ENCODE peak calls at places on chromosomes 13 and 19, in ten cellular contexts. R, Q, P, W, V, C, O, E, X and N are unnamed samples.

GRCh38 chr19:604355-604754 is 14.7 kb downstream of the HCN2 start:
- DNase-seq in R (no peak), Q (no peak), P (no peak), W (no peak), V (no peak), C (no peak), O (no peak), E (no peak), X (no peak), N (no peak)

GRCh38 chr19:16078759-16079707 is 2.7 kb downstream of the TPM4 start:
- DNase-seq in R (peak; percentile 66), Q (peak; percentile 93), P (peak; percentile 56), W (peak; percentile 67), V (peak; percentile 98), C (peak; percentile 58), O (peak; percentile 73), E (peak; percentile 60), X (peak; percentile 82), N (peak; percentile 92)

GRCh38 chr13:99378985-99379734 is 72.0 kb upstream of the GPR183 start:
- DNase-seq in R (no peak), Q (peak; percentile 5), P (no peak), W (no peak), V (no peak), C (no peak), O (no peak), E (no peak), X (no peak), N (no peak)

GRCh38 chr19:48258350-48258749 is 2.6 kb upstream of the CARD8 start:
- DNase-seq in R (no peak), Q (no peak), P (no peak), W (no peak), V (no peak), C (no peak), O (no peak), E (no peak), X (no peak), N (no peak)

GRCh38 chr13:20492641-20493040 is 33.0 kb downstream of the CRYL1 start:
- DNase-seq in R (no peak), Q (peak; percentile 46), P (no peak), W (peak; percentile 27), V (no peak), C (no peak), O (no peak), E (no peak), X (no peak), N (no peak)

GRCh38 chr13:25455146-25455545 is 83.4 kb downstream of the ATP8A2 start:
- DNase-seq in R (no peak), Q (peak; percentile 59), P (peak; percentile 40), W (no peak), V (no peak), C (no peak), O (no peak), E (no peak), X (no peak), N (peak; percentile 27)

GRCh38 chr19:49097453-49098288 is 12.4 kb downstream of the SNRNP70 start:
- DNase-seq in R (peak; percentile 68), Q (peak; percentile 89), P (peak; percentile 68), W (peak; percentile 50), V (peak; percentile 66), C (peak; percentile 73), O (peak; percentile 84), E (no peak), X (peak; percentile 59), N (peak; percentile 69)

GRCh38 chr13:104015646-104016396 is 949.6 kb upstream of the SLC10A2 start:
- DNase-seq in R (no peak), Q (no peak), P (no peak), W (no peak), V (no peak), C (no peak), O (no peak), E (no peak), X (no peak), N (no peak)

GRCh38 chr19:51326216-51327065 is 15.0 kb downstream of the IGLON5 start:
- DNase-seq in R (no peak), Q (no peak), P (no peak), W (no peak), V (no peak), C (no peak), O (no peak), E (peak; percentile 61), X (no peak), N (no peak)

GRCh38 chr13:36891752-36892151 is 28.3 kb downstream of the SMAD9 start:
- DNase-seq in R (no peak), Q (no peak), P (no peak), W (no peak), V (peak; percentile 90), C (no peak), O (no peak), E (no peak), X (no peak), N (no peak)

GRCh38 chr13:99320693-99321481 is 13.7 kb upstream of the GPR183 start:
- DNase-seq in R (no peak), Q (no peak), P (no peak), W (peak; percentile 68), V (peak; percentile 88), C (no peak), O (no peak), E (no peak), X (no peak), N (no peak)

GRCh38 chr13:78254113-78254512 is 335.5 kb upstream of the EDNRB start:
- DNase-seq in R (no peak), Q (no peak), P (no peak), W (no peak), V (no peak), C (no peak), O (no peak), E (no peak), X (no peak), N (no peak)

GRCh38 chr19:4713384-4713951 is 10.2 kb downstream of the DPP9 start:
- DNase-seq in R (no peak), Q (peak; percentile 82), P (peak; percentile 61), W (peak; percentile 94), V (peak; percentile 95), C (peak; percentile 68), O (peak; percentile 98), E (peak; percentile 76), X (no peak), N (peak; percentile 94)

GRCh38 chr13:33514362-33514761 is 228.8 kb upstream of the STARD13 start:
- DNase-seq in R (no peak), Q (no peak), P (no peak), W (no peak), V (no peak), C (no peak), O (no peak), E (no peak), X (no peak), N (no peak)

GRCh38 chr13:27018230-27018875 is 153.3 kb downstream of the USP12 start:
- DNase-seq in R (no peak), Q (peak; percentile 17), P (no peak), W (no peak), V (no peak), C (no peak), O (no peak), E (no peak), X (no peak), N (no peak)

DNA sequence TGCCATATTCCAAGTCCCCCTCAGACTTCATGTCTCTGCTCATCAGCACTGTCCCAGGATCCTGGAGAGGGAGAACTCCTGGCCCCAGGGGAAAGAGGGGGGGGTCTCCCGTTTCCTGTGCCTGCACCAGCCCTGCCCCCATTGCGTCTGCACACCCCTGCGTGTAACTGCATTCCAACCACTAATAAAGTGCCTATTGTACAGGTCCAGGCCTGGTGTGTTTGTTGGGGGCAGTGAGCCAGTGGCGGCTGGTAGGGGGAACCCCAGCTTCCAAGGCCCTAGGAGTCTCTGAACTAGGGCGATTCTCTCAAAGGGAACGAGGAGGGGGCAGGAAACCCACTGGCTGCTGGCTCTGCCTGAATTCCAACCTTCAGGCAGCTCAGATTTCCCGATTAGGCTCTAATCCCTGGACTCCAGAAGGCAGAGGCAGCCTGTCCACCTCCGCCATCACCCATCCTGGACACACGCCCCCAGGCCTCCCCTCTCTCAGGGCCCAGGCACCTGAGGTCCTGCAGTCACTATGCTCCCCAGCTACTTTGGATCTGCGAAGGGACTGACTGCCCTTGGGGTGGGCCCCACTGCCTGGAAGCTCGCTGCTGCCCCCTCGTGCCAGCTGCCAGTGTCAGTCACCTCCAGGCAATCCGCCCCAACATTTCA is 9.7 kb upstream of the ILF3 start:
- DNase-seq in R (peak; percentile 88), Q (peak; percentile 91), P (peak; percentile 85), W (peak; percentile 35), V (peak; percentile 68), C (peak; percentile 89), O (peak; percentile 93), E (peak; percentile 93), X (peak; percentile 82), N (no peak)
- TF ChIP-seq CTCF in R (peak; percentile 89), Q (peak; percentile 92), P (peak; percentile 99), W (peak; percentile 83), V (peak; percentile 86), C (peak; percentile 99), O (peak; percentile 89), E (peak; percentile 84), X (peak; percentile 95), N (peak; percentile 88)

GRCh38 chr19:45402469-45403070 is 2.3 kb downstream of the PPP1R13L start:
- DNase-seq in R (peak; percentile 69), Q (no peak), P (peak; percentile 48), W (no peak), V (peak; percentile 44), C (peak; percentile 77), O (peak; percentile 60), E (peak; percentile 79), X (peak; percentile 20), N (no peak)
- TF ChIP-seq CTCF in R (peak; percentile 58), Q (peak; percentile 10), P (no peak), W (peak; percentile 82), V (peak; percentile 44), C (no peak), O (peak; percentile 34), E (peak; percentile 53), X (peak; percentile 32), N (no peak)

GRCh38 chr13:70310720-70311119 is 202.5 kb upstream of the KLHL1 start:
- DNase-seq in R (no peak), Q (no peak), P (no peak), W (peak; percentile 26), V (no peak), C (no peak), O (no peak), E (no peak), X (no peak), N (peak; percentile 53)
- TF ChIP-seq CTCF in R (no peak), Q (no peak), P (no peak), W (peak; percentile 38), V (no peak), C (peak; percentile 45), O (no peak), E (peak; percentile 6), X (peak; percentile 30), N (peak; percentile 34)

DNA sequence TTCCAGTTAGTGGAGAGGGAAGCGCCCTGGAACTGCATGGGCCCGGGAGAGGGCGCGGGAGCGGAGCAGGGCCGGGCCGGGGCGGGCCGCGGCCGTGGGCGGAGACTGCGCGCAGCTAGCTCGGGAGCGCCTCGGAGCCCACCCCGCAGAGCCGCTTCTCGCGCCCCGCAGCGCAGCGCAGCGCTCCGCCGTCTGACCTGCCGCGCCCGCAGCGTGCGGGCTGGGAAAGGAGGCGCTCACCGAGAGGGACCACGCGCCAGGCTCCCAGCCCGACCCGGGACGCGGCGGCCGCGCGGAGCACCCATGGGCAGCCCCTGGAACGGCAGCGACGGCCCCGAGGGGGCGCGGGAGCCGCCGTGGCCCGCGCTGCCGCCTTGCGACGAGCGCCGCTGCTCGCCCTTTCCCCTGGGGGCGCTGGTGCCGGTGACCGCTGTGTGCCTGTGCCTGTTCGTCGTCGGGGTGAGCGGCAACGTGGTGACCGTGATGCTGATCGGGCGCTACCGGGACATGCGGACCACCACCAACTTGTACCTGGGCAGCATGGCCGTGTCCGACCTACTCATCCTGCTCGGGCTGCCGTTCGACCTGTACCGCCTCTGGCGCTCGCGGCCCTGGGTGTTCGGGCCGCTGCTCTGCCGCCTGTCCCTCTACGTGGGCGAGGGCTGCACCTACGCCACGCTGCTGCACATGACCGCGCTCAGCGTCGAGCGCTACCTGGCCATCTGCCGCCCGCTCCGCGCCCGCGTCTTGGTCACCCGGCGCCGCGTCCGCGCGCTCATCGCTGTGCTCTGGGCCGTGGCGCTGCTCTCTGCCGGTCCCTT is at the start of gene MLNR:
- DNase-seq in R (peak; percentile 53), Q (no peak), P (no peak), W (no peak), V (peak; percentile 12), C (no peak), O (peak; percentile 58), E (peak; percentile 68), X (no peak), N (no peak)
- TF ChIP-seq CTCF in R (peak; percentile 26), Q (no peak), P (no peak), W (no peak), V (no peak), C (peak; percentile 13), O (peak; percentile 11), E (peak; percentile 13), X (peak; percentile 14), N (no peak)